ENCODE peak calls at places on chromosomes 16 and 17, in four cellular contexts. L is hepatocyte, U is PC-9, G is SK-N-SH. A is an unnamed sample.

GRCh38 chr17:60769327-60769726 is 91.7 kb downstream of the BCAS3 start:
- DNase-seq in L (no peak), U (no peak), G (no peak), A (no peak)

GRCh38 chr17:68134046-68134637 is 98.6 kb downstream of the KPNA2 start:
- DNase-seq in L (no peak), U (no peak), G (no peak), A (no peak)

GRCh38 chr16:2095315-2095853 is 40.3 kb downstream of the PKD1 start:
- DNase-seq in L (peak; percentile 3), U (no peak), G (no peak), A (no peak)

GRCh38 chr17:82492647-82493516 is 26.6 kb upstream of the FOXK2 start:
- DNase-seq in L (no peak), U (peak; percentile 63), G (peak; percentile 48), A (no peak)

GRCh38 chr17:4090898-4091297 is 51.9 kb downstream of the ZZEF1 start:
- DNase-seq in L (no peak), U (no peak), G (no peak), A (no peak)

GRCh38 chr16:24069036-24069590 is 187.0 kb upstream of the CACNG3 start:
- DNase-seq in L (no peak), U (no peak), G (peak; percentile 56), A (no peak)

GRCh38 chr16:49459953-49460735 is 86.5 kb downstream of the C16orf78 start:
- DNase-seq in L (no peak), U (no peak), G (no peak), A (no peak)

GRCh38 chr17:80761421-80761871 is 216.8 kb downstream of the RPTOR start:
- DNase-seq in L (peak; percentile 31), U (peak; percentile 86), G (no peak), A (no peak)

GRCh38 chr17:42985225-42985624 is 4.9 kb downstream of the RUNDC1 start:
- DNase-seq in L (no peak), U (no peak), G (no peak), A (peak; percentile 87)

GRCh38 chr16:80931985-80932720 is 74.5 kb downstream of the CMC2 start:
- DNase-seq in L (peak; percentile 74), U (no peak), G (peak; percentile 84), A (no peak)

GRCh38 chr16:82201906-82202305 is 31.9 kb upstream of the MPHOSPH6 start:
- DNase-seq in L (no peak), U (no peak), G (no peak), A (no peak)

GRCh38 chr17:68400404-68400735 is 56.9 kb downstream of the WIPI1 start:
- DNase-seq in L (no peak), U (no peak), G (no peak), A (no peak)

GRCh38 chr17:8442310-8442709 is 6.6 kb downstream of the NDEL1 start:
- DNase-seq in L (no peak), U (no peak), G (no peak), A (no peak)
- H3K4me1 ChIP-seq in L (peaks cover 5% of the 10 kb centered on the region), U (peaks cover 4% of the 10 kb centered on the region), G (peaks cover 2% of the 10 kb centered on the region), A (peaks cover 5% of the 10 kb centered on the region)

GRCh38 chr17:17771498-17772201 is 65.1 kb downstream of the SREBF1 start:
- DNase-seq in L (no peak), U (peak; percentile 20), G (no peak), A (no peak)

GRCh38 chr17:17770371-17771059 is 66.3 kb downstream of the SREBF1 start:
- DNase-seq in L (no peak), U (peak; percentile 20), G (no peak), A (no peak)

GRCh38 chr17:17772231-17772630 is 64.6 kb downstream of the SREBF1 start:
- DNase-seq in L (no peak), U (no peak), G (no peak), A (no peak)

GRCh38 chr17:17776889-17777288 is 59.9 kb downstream of the SREBF1 start:
- DNase-seq in L (no peak), U (no peak), G (no peak), A (no peak)

GRCh38 chr17:17774009-17774881 is 62.5 kb downstream of the SREBF1 start:
- DNase-seq in L (peak; percentile 63), U (peak; percentile 68), G (no peak), A (peak; percentile 68)
- H3K27ac ChIP-seq in L (peak overlapping the region; percentile 84), U (peak overlapping the region; percentile 51), G (no peak overlapping the region), A (peak overlapping the region; percentile 55)

GRCh38 chr16:51134876-51135275 is 16.2 kb downstream of the SALL1 start:
- DNase-seq in L (no peak), U (no peak), G (no peak), A (no peak)
- H3K9me2 ChIP-seq in L (no peaks in the 10 kb centered on the region), U (no peaks in the 10 kb centered on the region), G (no peaks in the 10 kb centered on the region), A (no peaks in the 10 kb centered on the region)

GRCh38 chr16:50615891-50616290 is 65.2 kb downstream of the SNX20 start:
- DNase-seq in L (no peak), U (no peak), G (no peak), A (no peak)
- H3K4me1 ChIP-seq in L (peaks cover 50% of the 10 kb centered on the region), U (no peaks in the 10 kb centered on the region), G (peaks cover 22% of the 10 kb centered on the region), A (no peaks in the 10 kb centered on the region)

GRCh38 chr16:10878328-10878643 is 1.3 kb downstream of the CIITA start:
- DNase-seq in L (no peak), U (no peak), G (no peak), A (peak; percentile 80)

GRCh38 chr16:10881479-10882030 is 4.6 kb downstream of the CIITA start:
- DNase-seq in L (no peak), U (no peak), G (no peak), A (no peak)

GRCh38 chr16:10878644-10879498 is 1.9 kb downstream of the CIITA start:
- DNase-seq in L (peak; percentile 19), U (peak; percentile 47), G (peak; percentile 70), A (peak; percentile 73)

GRCh38 chr16:10880609-10881452 is 3.8 kb downstream of the CIITA start:
- DNase-seq in L (no peak), U (no peak), G (no peak), A (peak; percentile 54)

GRCh38 chr16:10879681-10880589 is 2.9 kb downstream of the CIITA start:
- DNase-seq in L (no peak), U (no peak), G (no peak), A (peak; percentile 65)
- H3K27ac ChIP-seq in L (no peak overlapping the region), U (no peak overlapping the region), G (no peak overlapping the region), A (peak overlapping the region; percentile 96)

GRCh38 chr16:29192329-29193247 is 207.7 kb downstream of the LAT start:
- DNase-seq in L (no peak), U (no peak), G (no peak), A (no peak)
- H3K9me2 ChIP-seq in L (no peaks in the 10 kb centered on the region), U (no peaks in the 10 kb centered on the region), G (no peaks in the 10 kb centered on the region), A (no peaks in the 10 kb centered on the region)